ENCODE peak calls at places on chromosomes 12 and 14, in four cellular contexts. One of them, this sample, is unnamed.

GRCh38 chr12:131076277-131076676 is 122.6 kb downstream of the ADGRD1 start:
- DNase-seq in cardiac fibroblast: no peak
- DNase-seq in GM20000: no peak
- DNase-seq in astrocyte of the spinal cord: no peak
- DNase-seq in this sample: no peak

GRCh38 chr14:75709207-75709812 is 48.3 kb downstream of the TTLL5 start:
- DNase-seq in cardiac fibroblast: peak
- DNase-seq in GM20000: peak
- DNase-seq in astrocyte of the spinal cord: peak
- DNase-seq in this sample: peak

GRCh38 chr14:27199272-27199671 is 601.4 kb upstream of the NOVA1 start:
- DNase-seq in cardiac fibroblast: no peak
- DNase-seq in GM20000: no peak
- DNase-seq in astrocyte of the spinal cord: no peak
- DNase-seq in this sample: no peak

GRCh38 chr12:77343291-77343690 is 277.9 kb upstream of the E2F7 start:
- DNase-seq in cardiac fibroblast: peak
- DNase-seq in GM20000: no peak
- DNase-seq in astrocyte of the spinal cord: peak
- DNase-seq in this sample: no peak

GRCh38 chr12:51836012-51836832 is 12.3 kb downstream of the FIGNL2 start:
- DNase-seq in cardiac fibroblast: no peak
- DNase-seq in GM20000: no peak
- DNase-seq in astrocyte of the spinal cord: no peak
- DNase-seq in this sample: no peak

GRCh38 chr12:71000255-71000654 is 79.7 kb upstream of the PTPRR start:
- DNase-seq in cardiac fibroblast: no peak
- DNase-seq in GM20000: no peak
- DNase-seq in astrocyte of the spinal cord: no peak
- DNase-seq in this sample: no peak

GRCh38 chr12:7171854-7172253 is 17.6 kb upstream of the PEX5 start:
- DNase-seq in cardiac fibroblast: no peak
- DNase-seq in GM20000: no peak
- DNase-seq in astrocyte of the spinal cord: no peak
- DNase-seq in this sample: no peak

GRCh38 chr14:24430682-24431568 is 1.2 kb downstream of the KHNYN start:
- DNase-seq in cardiac fibroblast: peak
- DNase-seq in GM20000: peak
- DNase-seq in astrocyte of the spinal cord: peak
- DNase-seq in this sample: peak

GRCh38 chr14:74608959-74609611 is 3.0 kb downstream of the LTBP2 start:
- DNase-seq in cardiac fibroblast: peak
- DNase-seq in GM20000: peak
- DNase-seq in astrocyte of the spinal cord: peak
- DNase-seq in this sample: peak

GRCh38 chr12:69610729-69611128 is at the start of gene LRRC10:
- DNase-seq in cardiac fibroblast: no peak
- DNase-seq in GM20000: no peak
- DNase-seq in astrocyte of the spinal cord: no peak
- DNase-seq in this sample: no peak

GRCh38 chr12:123571343-123571813 is 13.0 kb upstream of the TMED2 start:
- DNase-seq in cardiac fibroblast: peak
- DNase-seq in GM20000: no peak
- DNase-seq in astrocyte of the spinal cord: peak
- DNase-seq in this sample: peak

GRCh38 chr14:89258728-89259273 is 158.2 kb downstream of the FOXN3 start:
- DNase-seq in cardiac fibroblast: no peak
- DNase-seq in GM20000: peak
- DNase-seq in astrocyte of the spinal cord: no peak
- DNase-seq in this sample: no peak

GRCh38 chr12:51323317-51323960 is 535 bp downstream of the BIN2 start:
- DNase-seq in cardiac fibroblast: no peak
- DNase-seq in GM20000: peak
- DNase-seq in astrocyte of the spinal cord: no peak
- DNase-seq in this sample: no peak

GRCh38 chr14:103775506-103775905 is 59.9 kb downstream of the ZFYVE21 start:
- DNase-seq in cardiac fibroblast: no peak
- DNase-seq in GM20000: no peak
- DNase-seq in astrocyte of the spinal cord: no peak
- DNase-seq in this sample: no peak

GRCh38 chr12:1863823-1864222 is 43.5 kb downstream of the LRTM2 start:
- DNase-seq in cardiac fibroblast: no peak
- DNase-seq in GM20000: no peak
- DNase-seq in astrocyte of the spinal cord: no peak
- DNase-seq in this sample: no peak

GRCh38 chr12:89756638-89757321 is 48.1 kb upstream of the ATP2B1 start:
- DNase-seq in cardiac fibroblast: peak
- DNase-seq in GM20000: peak
- DNase-seq in astrocyte of the spinal cord: peak
- DNase-seq in this sample: peak

GRCh38 chr12:3319723-3320492 is 171.1 kb upstream of the PRMT8 start:
- DNase-seq in cardiac fibroblast: no peak
- DNase-seq in GM20000: no peak
- DNase-seq in astrocyte of the spinal cord: no peak
- DNase-seq in this sample: no peak

GRCh38 chr12:107320031-107320928 is 226.9 kb upstream of the CRY1 start:
- DNase-seq in cardiac fibroblast: peak
- DNase-seq in GM20000: peak
- DNase-seq in astrocyte of the spinal cord: peak
- DNase-seq in this sample: peak

GRCh38 chr14:68141531-68142088 is 322.0 kb downstream of the RAD51B start:
- DNase-seq in cardiac fibroblast: peak
- DNase-seq in GM20000: no peak
- DNase-seq in astrocyte of the spinal cord: peak
- DNase-seq in this sample: no peak

GRCh38 chr12:24948452-24948815 is 467 bp downstream of the BCAT1 start:
- DNase-seq in cardiac fibroblast: peak
- DNase-seq in GM20000: peak
- DNase-seq in astrocyte of the spinal cord: peak
- DNase-seq in this sample: peak

GRCh38 chr14:52110441-52111086 is 41.7 kb upstream of the NID2 start:
- DNase-seq in cardiac fibroblast: peak
- DNase-seq in GM20000: no peak
- DNase-seq in astrocyte of the spinal cord: peak
- DNase-seq in this sample: no peak

GRCh38 chr12:42574879-42575278 is 14.7 kb downstream of the PRICKLE1 start:
- DNase-seq in cardiac fibroblast: peak
- DNase-seq in GM20000: no peak
- DNase-seq in astrocyte of the spinal cord: no peak
- DNase-seq in this sample: peak

GRCh38 chr12:6535960-6536847 is 1.9 kb downstream of the GAPDH start:
- DNase-seq in cardiac fibroblast: no peak
- DNase-seq in GM20000: no peak
- DNase-seq in astrocyte of the spinal cord: no peak
- DNase-seq in this sample: no peak

GRCh38 chr14:67630938-67631337 is 11.2 kb downstream of the ARG2 start:
- DNase-seq in cardiac fibroblast: no peak
- DNase-seq in GM20000: no peak
- DNase-seq in astrocyte of the spinal cord: no peak
- DNase-seq in this sample: no peak

GRCh38 chr14:74988131-74988530 is 14.6 kb upstream of the EIF2B2 start:
- DNase-seq in cardiac fibroblast: peak
- DNase-seq in GM20000: no peak
- DNase-seq in astrocyte of the spinal cord: peak
- DNase-seq in this sample: peak

GRCh38 chr14:98227000-98227726 is 1044.8 kb downstream of the BCL11B start:
- DNase-seq in cardiac fibroblast: no peak
- DNase-seq in GM20000: peak
- DNase-seq in astrocyte of the spinal cord: no peak
- DNase-seq in this sample: no peak

GRCh38 chr14:102125546-102125945 is 14.2 kb upstream of the WDR20 start:
- DNase-seq in cardiac fibroblast: no peak
- DNase-seq in GM20000: peak
- DNase-seq in astrocyte of the spinal cord: no peak
- DNase-seq in this sample: peak

GRCh38 chr14:65238456-65238855 is 136.1 kb upstream of the MAX start:
- DNase-seq in cardiac fibroblast: peak
- DNase-seq in GM20000: no peak
- DNase-seq in astrocyte of the spinal cord: peak
- DNase-seq in this sample: no peak

GRCh38 chr12:113684053-113684907 is 212.6 kb upstream of the LHX5 start:
- DNase-seq in cardiac fibroblast: no peak
- DNase-seq in GM20000: no peak
- DNase-seq in astrocyte of the spinal cord: peak
- DNase-seq in this sample: no peak